ENCODE peak calls at places on chromosome 20, in five cellular contexts. U, A, K, M and E are unnamed samples.

GRCh38 chr20:20070871-20071726 is 18.8 kb downstream of the CFAP61 start:
- DNase-seq in U (no peak), M (no peak), A (no peak), K (no peak), E (no peak)

GRCh38 chr20:10228330-10228729 is 9.7 kb downstream of the SNAP25 start:
- DNase-seq in K (no peak), M (no peak), A (no peak), U (no peak), E (no peak)

GRCh38 chr20:32971703-32972161 is 32.5 kb downstream of the SUN5 start:
- DNase-seq in A (peak), K (peak), M (no peak), U (no peak), E (no peak)

GRCh38 chr20:24863356-24863755 is 85.7 kb upstream of the CST7 start:
- DNase-seq in A (no peak), K (no peak), U (no peak), M (peak), E (no peak)

GRCh38 chr20:62820962-62821725 is 4.3 kb downstream of the COL9A3 start:
- DNase-seq in M (no peak), K (peak), U (no peak), A (no peak), E (no peak)

GRCh38 chr20:32215147-32215546 is 7.5 kb downstream of the POFUT1 start:
- DNase-seq in K (no peak), U (no peak), A (no peak), M (no peak), E (no peak)

GRCh38 chr20:58839474-58839874 is 11.2 kb downstream of the GNAS-AS1 start:
- DNase-seq in U (no peak), K (no peak), A (no peak), M (peak), E (peak)

GRCh38 chr20:38109657-38110524 is 55.2 kb downstream of the TGM2 start:
- DNase-seq in M (peak), A (peak), K (no peak), U (no peak), E (no peak)

GRCh38 chr20:62303049-62303326 is 191 bp downstream of the ADRM1 start:
- DNase-seq in K (no peak), U (no peak), A (no peak), M (no peak), E (no peak)

GRCh38 chr20:38200646-38201045 is 35.6 kb upstream of the TGM2 start:
- DNase-seq in M (no peak), K (no peak), A (peak), U (no peak), E (no peak)

GRCh38 chr20:21609221-21609620 is 95.4 kb upstream of the NKX2-2 start:
- DNase-seq in M (no peak), K (no peak), A (no peak), U (no peak), E (no peak)

GRCh38 chr20:50932016-50932338 is 740 bp upstream of the ADNP start:
- DNase-seq in A (no peak), K (no peak), U (no peak), M (no peak), E (no peak)

GRCh38 chr20:1376453-1377270 is 16.2 kb downstream of the FKBP1A start:
- DNase-seq in U (no peak), K (no peak), M (no peak), A (no peak), E (no peak)

GRCh38 chr20:1377341-1377871 is 15.4 kb downstream of the FKBP1A start:
- DNase-seq in U (no peak), A (no peak), M (no peak), K (no peak), E (no peak)

GRCh38 chr20:1374246-1374645 is 18.6 kb downstream of the FKBP1A start:
- DNase-seq in A (no peak), U (no peak), K (no peak), M (no peak), E (no peak)

GRCh38 chr20:1376007-1376406 is 16.8 kb downstream of the FKBP1A start:
- DNase-seq in K (no peak), M (no peak), A (no peak), U (no peak), E (no peak)

DNA sequence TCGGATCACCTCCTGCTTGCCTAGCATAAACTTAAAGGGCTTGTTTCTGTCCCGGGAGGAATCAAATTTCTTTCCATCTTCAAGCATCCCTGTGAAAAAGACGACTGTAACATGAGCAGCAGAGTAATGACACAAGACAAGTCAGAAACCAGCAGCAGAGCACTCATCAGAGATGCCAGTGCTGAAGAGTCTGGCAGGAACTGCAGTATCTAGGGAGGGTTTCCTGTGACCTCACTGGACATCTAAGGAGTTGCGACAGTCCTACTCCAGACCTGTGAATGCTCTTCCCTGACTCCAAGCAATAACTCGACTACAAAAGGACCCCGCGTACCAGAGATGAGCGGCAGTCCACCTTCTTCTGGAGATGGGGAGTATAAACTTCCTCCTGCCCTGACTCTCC is 17.3 kb downstream of the FKBP1A start:
- DNase-seq in K (no peak), M (peak), A (no peak), U (no peak), E (no peak)
- H3K27ac ChIP-seq in K (no peak), M (no peak), A (peak), U (peak), E (no peak)

DNA sequence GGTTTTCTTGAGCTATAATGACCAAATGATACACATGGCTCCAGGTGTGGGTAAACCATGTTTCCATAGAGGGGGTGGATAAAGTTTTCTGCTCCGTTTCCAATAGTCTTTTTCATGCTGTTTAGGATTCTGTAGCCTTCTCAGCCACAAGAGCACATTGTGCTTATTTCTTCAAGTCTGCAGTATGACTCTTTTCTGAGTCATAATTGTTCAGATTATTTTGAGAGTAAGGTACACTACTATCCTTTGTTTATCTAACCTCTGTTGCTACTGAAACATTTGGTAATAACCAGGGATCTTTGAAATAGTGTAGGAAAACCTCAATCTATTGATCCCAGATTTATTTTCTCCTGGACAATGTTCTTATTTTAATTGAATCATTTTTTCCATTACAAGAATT is 247.9 kb upstream of the BMP2 start:
- DNase-seq in U (no peak), M (peak), K (no peak), A (no peak), E (no peak)
- H3K4me3 ChIP-seq in U (no peak), M (no peak), K (no peak), A (no peak), E (no peak)

DNA sequence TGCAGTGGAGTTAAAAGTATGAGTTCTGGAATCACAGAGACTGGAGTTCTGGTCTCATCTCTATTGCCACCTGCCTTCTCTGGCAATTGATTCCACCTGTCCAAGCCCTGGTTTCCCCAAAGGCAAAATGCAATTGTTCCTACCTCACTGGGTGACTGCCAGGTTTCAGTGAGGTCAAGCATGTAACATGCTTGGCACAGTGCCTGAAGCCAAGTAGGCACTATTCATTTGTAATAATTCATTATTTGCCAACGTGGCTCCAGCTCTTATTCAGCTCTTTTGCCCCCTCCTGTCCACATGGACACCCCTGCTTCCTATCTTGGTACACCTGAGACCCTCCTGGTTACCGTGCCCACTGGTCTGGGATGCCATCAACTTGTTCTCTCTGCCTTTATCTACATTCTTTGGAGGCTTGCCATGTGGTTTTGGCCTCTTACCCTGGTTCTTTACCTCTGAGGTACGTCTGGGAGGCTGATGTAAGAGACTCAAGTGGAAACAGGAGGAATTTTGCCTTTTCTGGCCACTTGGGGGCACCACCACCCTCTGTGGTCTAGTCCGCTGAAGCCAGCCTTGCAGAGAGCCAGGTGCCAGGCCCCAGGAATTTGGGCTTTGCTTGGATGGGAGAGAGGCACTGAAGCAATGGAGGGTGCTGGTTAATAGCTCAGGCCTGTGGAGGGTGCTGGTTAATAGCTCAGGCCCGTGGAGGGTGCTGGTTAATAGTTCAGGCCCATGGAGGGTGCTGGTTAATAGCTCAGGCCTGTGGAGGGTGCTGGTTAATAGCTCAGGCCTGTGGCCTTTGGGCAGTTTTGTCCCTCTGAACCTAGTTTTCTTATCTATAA is 1.7 kb downstream of the KCNK15 start:
- DNase-seq in K (peak), A (peak), M (peak), U (peak), E (peak)
- H3K27ac ChIP-seq in K (no peak), A (peak), M (no peak), U (peak), E (no peak)

DNA sequence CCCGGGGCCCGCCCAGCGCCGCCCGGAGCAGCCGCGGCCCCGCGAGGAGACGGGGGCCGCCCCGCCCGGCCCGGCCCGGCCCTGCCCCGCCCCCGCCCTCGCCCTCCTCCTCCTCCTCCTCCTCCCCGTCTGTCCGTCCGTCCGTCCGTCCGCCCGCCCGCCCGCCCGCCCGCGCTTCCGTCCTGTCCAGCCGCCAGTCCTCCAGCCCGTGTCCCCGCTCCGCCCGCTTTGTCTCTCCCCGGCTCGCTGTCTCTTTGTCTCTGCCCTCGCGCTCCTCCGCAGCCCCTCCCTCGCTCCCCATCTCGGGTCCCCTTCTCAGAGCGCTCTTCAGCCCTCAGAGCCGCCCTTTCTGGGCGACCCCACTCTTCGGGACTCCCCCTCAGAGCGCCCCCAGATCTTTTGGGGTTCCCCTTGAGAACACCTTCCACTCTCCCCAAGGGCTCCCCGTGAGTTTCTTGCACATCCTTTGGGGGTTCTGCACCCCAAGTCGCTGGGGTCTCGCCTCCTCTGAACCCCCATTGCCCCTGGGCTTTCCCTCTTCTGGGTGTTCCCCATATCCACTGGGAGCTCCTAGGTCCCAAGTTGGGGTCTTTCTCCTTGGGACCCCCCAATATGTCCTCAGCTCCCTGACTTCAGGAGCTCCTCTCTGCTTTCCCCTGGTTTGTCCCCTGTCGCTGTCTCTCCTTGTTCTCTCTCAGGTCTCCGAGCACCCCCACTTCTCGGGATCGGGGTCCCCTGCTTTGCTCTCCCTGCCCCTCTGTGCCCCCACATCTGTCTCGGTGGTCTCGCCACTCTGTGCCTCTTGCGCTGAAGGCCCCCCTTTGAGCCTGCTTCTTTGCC is 79.5 kb upstream of the MYL9 start:
- DNase-seq in K (peak), A (peak), M (peak), U (peak), E (peak)
- H3K4me3 ChIP-seq in K (peak), A (peak), M (peak), U (peak), E (peak)

DNA sequence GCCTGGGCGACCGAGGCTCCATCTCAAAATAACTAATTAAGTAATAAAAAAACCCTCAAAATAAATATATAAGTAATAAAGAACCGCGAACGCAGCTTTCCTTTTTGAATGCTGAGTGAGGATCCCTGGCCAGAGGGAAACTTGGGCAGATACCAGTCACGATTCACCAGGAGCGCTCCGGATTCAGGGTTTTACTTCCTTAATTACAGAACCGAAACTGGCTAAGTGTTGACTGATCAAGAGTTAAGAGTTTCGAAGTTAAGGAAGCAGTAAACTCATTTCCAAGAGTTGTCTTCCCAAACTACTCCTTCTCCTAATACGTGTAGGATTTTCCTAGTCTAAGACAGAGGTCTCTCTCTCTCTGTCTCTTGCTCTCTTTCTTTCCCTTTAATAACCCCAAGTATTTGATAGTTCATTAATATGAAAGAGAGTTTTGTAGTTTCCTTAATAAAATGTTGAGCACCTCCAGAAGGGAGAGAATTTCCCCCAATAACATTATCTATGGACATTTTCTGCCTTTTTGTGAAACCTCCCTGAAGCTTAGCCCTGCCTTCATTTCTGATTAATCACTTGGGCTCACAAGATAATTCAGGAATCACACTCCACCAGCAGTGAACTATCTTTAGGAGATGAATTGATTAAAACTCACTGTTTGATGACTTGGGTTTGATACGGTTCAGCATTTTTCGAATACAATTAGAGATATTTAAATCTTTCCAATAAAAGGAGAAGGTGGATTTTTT is 61.5 kb upstream of the ZNF217 start:
- DNase-seq in U (no peak), K (no peak), A (no peak), M (no peak), E (no peak)
- H3K27ac ChIP-seq in U (peak), K (no peak), A (peak), M (peak), E (peak)

GRCh38 chr20:4171538-4172116 is 156.3 kb upstream of the RNF24 start:
- DNase-seq in A (no peak), M (no peak), U (no peak), K (no peak), E (no peak)
- H3K4me3 ChIP-seq in A (no peak), M (peak), U (peak), K (peak), E (peak)

GRCh38 chr20:1383621-1384404 is 9.0 kb downstream of the FKBP1A start:
- DNase-seq in K (no peak), M (no peak), A (no peak), U (no peak), E (no peak)
- H3K27ac ChIP-seq in K (no peak), M (no peak), A (no peak), U (no peak), E (no peak)

GRCh38 chr20:1242530-1242929 is 16.7 kb downstream of the RAD21L1 start:
- DNase-seq in A (no peak), U (no peak), M (peak), K (no peak), E (no peak)

GRCh38 chr20:1240549-1240948 is 14.7 kb downstream of the RAD21L1 start:
- DNase-seq in A (no peak), K (no peak), M (no peak), U (no peak), E (no peak)

GRCh38 chr20:1242099-1242498 is 16.3 kb downstream of the RAD21L1 start:
- DNase-seq in M (no peak), K (no peak), A (no peak), U (no peak), E (no peak)

GRCh38 chr20:1245578-1245977 is 19.7 kb downstream of the RAD21L1 start:
- DNase-seq in M (no peak), U (no peak), K (no peak), A (no peak), E (no peak)

GRCh38 chr20:1241456-1241855 is 15.6 kb downstream of the RAD21L1 start:
- DNase-seq in U (no peak), K (no peak), M (no peak), A (no peak), E (no peak)
- H3K4me3 ChIP-seq in U (no peak), K (no peak), M (no peak), A (no peak), E (no peak)